ENCODE peak calls at places on chromosomes 12 and 14, in seven cellular contexts. Y is K562, P is HCT116, U is HepG2, Z is H1, M is GM12878, R is SK-N-SH. O is an unnamed sample.

GRCh38 chr14:73237219-73237785 is at the start of gene PAPLN:
- DNase-seq in P (peak), R (peak), M (no peak), Z (no peak), Y (no peak), U (no peak), O (no peak)

GRCh38 chr12:5689773-5690172 is 255.3 kb downstream of the ANO2 start:
- DNase-seq in P (peak), Z (no peak), Y (no peak), U (no peak), M (no peak), R (no peak), O (peak)

GRCh38 chr12:93957180-93957579 is 191.2 kb upstream of the PLXNC1 start:
- DNase-seq in P (no peak), R (no peak), U (no peak), M (no peak), Z (no peak), Y (no peak), O (no peak)

GRCh38 chr12:58413794-58414193 is 472.4 kb downstream of the ATP23 start:
- DNase-seq in Z (no peak), M (no peak), U (no peak), P (no peak), Y (no peak), R (no peak), O (no peak)

GRCh38 chr12:116916122-116916521 is 5.4 kb downstream of the FBXW8 start:
- DNase-seq in P (peak), M (no peak), Y (no peak), U (peak), R (no peak), Z (no peak), O (no peak)

GRCh38 chr14:21711360-21711961 is 37.8 kb upstream of the OR4E1 start:
- DNase-seq in M (no peak), Z (no peak), R (peak), U (peak), Y (peak), P (peak), O (peak)

GRCh38 chr12:95726903-95727302 is 63.7 kb downstream of the NTN4 start:
- DNase-seq in Y (no peak), U (no peak), R (no peak), P (no peak), Z (no peak), M (no peak), O (no peak)

GRCh38 chr12:32198555-32198954 is 91.9 kb downstream of the BICD1 start:
- DNase-seq in M (no peak), R (no peak), U (no peak), P (peak), Y (no peak), Z (no peak), O (no peak)

GRCh38 chr14:51006781-51007211 is 62.5 kb upstream of the PYGL start:
- DNase-seq in M (no peak), Y (no peak), P (no peak), U (no peak), Z (no peak), R (peak), O (no peak)

GRCh38 chr12:2722806-2723205 is 72.0 kb upstream of the FKBP4 start:
- DNase-seq in R (no peak), P (no peak), U (no peak), M (no peak), Y (no peak), Z (no peak), O (no peak)

GRCh38 chr12:126228936-126229335 is 1163.7 kb downstream of the AACS start:
- DNase-seq in P (no peak), Z (no peak), Y (no peak), U (no peak), M (no peak), R (no peak), O (no peak)

GRCh38 chr12:85725991-85726390 is 110.2 kb downstream of the RASSF9 start:
- DNase-seq in Y (no peak), R (no peak), M (no peak), U (no peak), Z (no peak), P (no peak), O (no peak)

GRCh38 chr12:1814266-1814665 is 6.1 kb upstream of the LRTM2 start:
- DNase-seq in U (no peak), R (no peak), Z (no peak), P (no peak), Y (no peak), M (no peak), O (no peak)

GRCh38 chr14:23327947-23328744 is 6.9 kb downstream of the PABPN1 start:
- DNase-seq in R (peak), M (no peak), Y (peak), P (peak), Z (no peak), U (peak), O (peak)

GRCh38 chr12:89326260-89327040 is 25.9 kb downstream of the DUSP6 start:
- DNase-seq in P (no peak), R (no peak), Y (no peak), M (no peak), Z (no peak), U (no peak), O (no peak)

GRCh38 chr14:72060917-72061316 is 128.7 kb downstream of the RGS6 start:
- DNase-seq in Y (no peak), U (no peak), Z (no peak), R (no peak), P (no peak), M (no peak), O (no peak)

GRCh38 chr12:130041983-130042812 is 120.1 kb upstream of the FZD10 start:
- DNase-seq in U (no peak), M (no peak), P (no peak), Y (peak), Z (no peak), R (peak), O (peak)

GRCh38 chr14:97031530-97031929 is 234.3 kb downstream of the VRK1 start:
- DNase-seq in U (no peak), Y (no peak), R (no peak), M (no peak), P (no peak), Z (no peak), O (no peak)

GRCh38 chr12:68263366-68263765 is 10.0 kb upstream of the IL22 start:
- DNase-seq in Z (no peak), M (no peak), U (no peak), Y (no peak), R (no peak), P (no peak), O (no peak)

GRCh38 chr12:110563702-110564470 is 19.2 kb downstream of the PPTC7 start:
- DNase-seq in U (no peak), P (no peak), R (no peak), Z (no peak), Y (no peak), M (no peak), O (no peak)

GRCh38 chr14:24110060-24110459 is 4.5 kb upstream of the DCAF11 start:
- DNase-seq in M (no peak), R (no peak), Z (no peak), U (peak), Y (no peak), P (no peak), O (no peak)

GRCh38 chr12:76719171-76719631 is 44.7 kb upstream of the ZDHHC17 start:
- DNase-seq in M (no peak), U (no peak), P (no peak), Z (no peak), Y (no peak), R (no peak), O (no peak)

GRCh38 chr12:47527816-47528215 is 178.0 kb downstream of the RPAP3 start:
- DNase-seq in R (no peak), Y (no peak), U (no peak), M (no peak), Z (no peak), P (no peak), O (no peak)

GRCh38 chr14:55705651-55706340 is 125.8 kb downstream of the KTN1 start:
- DNase-seq in Z (no peak), M (no peak), P (no peak), Y (no peak), R (no peak), U (peak), O (peak)

GRCh38 chr14:54350196-54350595 is 46.6 kb upstream of the CDKN3 start:
- DNase-seq in Z (no peak), U (no peak), P (no peak), Y (no peak), R (no peak), M (no peak), O (no peak)

GRCh38 chr12:101230547-101230946 is 20.5 kb upstream of the SLC5A8 start:
- DNase-seq in M (no peak), Z (no peak), U (no peak), P (no peak), Y (no peak), R (no peak), O (no peak)

GRCh38 chr12:121534495-121535148 is 46.2 kb downstream of the KDM2B start:
- DNase-seq in M (no peak), R (no peak), Y (no peak), U (no peak), P (no peak), Z (peak), O (no peak)

GRCh38 chr12:118249547-118249946 is 113.6 kb downstream of the PEBP1 start:
- DNase-seq in Y (no peak), R (no peak), U (peak), Z (no peak), M (no peak), P (no peak), O (no peak)

DNA sequence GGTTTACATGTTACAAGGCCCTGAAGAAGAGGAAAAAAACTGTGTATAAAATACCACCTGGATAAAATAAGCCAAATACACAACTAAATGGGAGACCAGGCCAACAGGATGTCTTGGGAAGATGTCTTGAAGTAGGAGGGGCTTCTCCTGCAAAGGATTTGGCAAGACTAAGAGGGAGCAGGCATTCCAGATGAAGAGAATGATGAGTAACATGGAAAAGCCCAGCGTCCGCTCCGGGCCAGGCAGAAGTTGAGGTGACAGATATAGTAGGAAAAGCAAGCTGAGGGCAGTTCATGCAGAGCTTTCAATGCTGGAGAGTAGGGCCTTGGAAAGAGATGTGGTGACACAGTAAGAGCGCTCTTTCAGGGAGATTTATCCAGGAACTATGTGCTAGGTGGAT is 16.1 kb upstream of the EIF4B start:
- DNase-seq in R (no peak), P (no peak), U (no peak), Y (no peak), M (no peak), Z (no peak), O (no peak)
- TF ChIP-seq JUND in R (no peak), P (no peak), U (no peak), Y (no peak), M (no peak), Z (no peak), O (no peak)

GRCh38 chr14:35571598-35571997 is 37.6 kb downstream of the INSM2 start:
- DNase-seq in M (no peak), P (no peak), Z (no peak), Y (no peak), U (no peak), R (no peak), O (no peak)

GRCh38 chr14:35576260-35576659 is 42.3 kb downstream of the INSM2 start:
- DNase-seq in M (no peak), U (peak), R (no peak), Y (no peak), P (no peak), Z (no peak), O (no peak)

GRCh38 chr14:35576856-35577255 is 42.9 kb downstream of the INSM2 start:
- DNase-seq in R (no peak), Y (no peak), Z (no peak), U (no peak), P (no peak), M (no peak), O (no peak)

GRCh38 chr14:35578135-35578534 is 44.2 kb downstream of the INSM2 start:
- DNase-seq in U (no peak), Z (no peak), Y (no peak), P (no peak), R (no peak), M (no peak), O (no peak)

GRCh38 chr14:35573911-35574310 is 39.9 kb downstream of the INSM2 start:
- DNase-seq in P (no peak), Y (no peak), M (no peak), R (peak), Z (no peak), U (no peak), O (no peak)
- TF ChIP-seq JUND in P (no peak), Y (no peak), M (no peak), R (peak), Z (no peak), U (no peak), O (no peak)

GRCh38 chr12:54304187-54304810 is 3.5 kb upstream of the NFE2 start:
- DNase-seq in Z (no peak), U (peak), Y (peak), R (no peak), M (no peak), P (no peak), O (peak)
- TF ChIP-seq JUND in Z (no peak), U (peak), Y (peak), R (no peak), M (no peak), P (no peak), O (no peak)

GRCh38 chr12:18320036-18320617 is 58.8 kb downstream of the PIK3C2G start:
- DNase-seq in U (peak), Y (peak), P (peak), R (peak), M (no peak), Z (peak), O (peak)
- TF ChIP-seq JUND in U (no peak), Y (no peak), P (no peak), R (no peak), M (no peak), Z (no peak), O (no peak)

GRCh38 chr14:99679996-99680395 is 4.1 kb upstream of the CYP46A1 start:
- DNase-seq in R (no peak), M (no peak), U (no peak), Z (no peak), P (no peak), Y (no peak), O (no peak)

GRCh38 chr14:99681101-99681831 is 2.8 kb upstream of the CYP46A1 start:
- DNase-seq in P (no peak), U (no peak), Z (no peak), R (no peak), Y (no peak), M (no peak), O (no peak)

GRCh38 chr14:99683619-99684355 is at the start of gene CYP46A1:
- DNase-seq in Y (peak), M (peak), Z (peak), P (peak), R (peak), U (peak), O (peak)

GRCh38 chr14:99682809-99683618 is 1.1 kb upstream of the CYP46A1 start:
- DNase-seq in Y (peak), R (peak), M (no peak), Z (no peak), P (peak), U (peak), O (peak)

GRCh38 chr14:99681832-99682148 is 2.3 kb upstream of the CYP46A1 start:
- DNase-seq in P (no peak), Y (no peak), R (no peak), Z (no peak), U (no peak), M (no peak), O (no peak)
- TF ChIP-seq JUND in P (no peak), Y (no peak), R (no peak), Z (no peak), U (no peak), M (no peak), O (no peak)

GRCh38 chr14:80768646-80769045 is 172.9 kb downstream of the CEP128 start:
- DNase-seq in Y (no peak), R (no peak), U (no peak), M (no peak), P (no peak), Z (no peak), O (no peak)

GRCh38 chr14:80764496-80764895 is 177.0 kb downstream of the CEP128 start:
- DNase-seq in P (no peak), R (no peak), M (no peak), Z (no peak), U (no peak), Y (no peak), O (no peak)

GRCh38 chr14:80770114-80770917 is 171.2 kb downstream of the CEP128 start:
- DNase-seq in R (no peak), Z (no peak), P (no peak), U (no peak), Y (no peak), M (no peak), O (no peak)

GRCh38 chr14:80762829-80763228 is 178.7 kb downstream of the CEP128 start:
- DNase-seq in R (no peak), Z (no peak), Y (no peak), M (no peak), U (no peak), P (no peak), O (no peak)

DNA sequence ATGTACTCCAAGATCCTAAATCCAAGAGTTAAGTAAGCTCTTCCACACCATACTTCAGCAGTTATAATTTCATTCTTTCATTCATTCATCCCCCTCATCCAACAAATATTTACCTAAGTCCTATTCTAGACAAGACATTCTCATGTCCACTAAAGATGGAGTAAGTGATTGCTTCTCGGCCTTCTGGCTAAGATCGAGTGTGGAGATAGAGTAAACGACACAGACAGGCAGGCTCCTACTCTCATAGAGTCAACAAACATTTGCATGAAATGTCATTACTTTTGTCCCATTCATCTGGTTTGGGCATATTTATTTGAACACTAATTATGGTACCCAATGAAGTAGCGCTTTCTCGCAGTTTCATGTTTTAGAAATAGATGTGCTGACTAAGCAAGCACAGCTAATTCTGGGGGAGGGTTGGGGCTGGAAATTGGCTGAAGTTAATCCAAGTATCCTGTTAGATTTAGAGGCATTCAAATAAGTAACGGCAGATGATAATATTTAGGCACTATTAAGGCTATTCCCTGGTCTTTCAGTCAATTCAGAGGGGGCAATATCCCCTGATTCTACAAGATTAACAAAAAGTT is 176.5 kb downstream of the CEP128 start:
- DNase-seq in P (no peak), Y (no peak), M (no peak), Z (no peak), U (no peak), R (no peak), O (peak)
- TF ChIP-seq JUND in P (no peak), Y (no peak), M (no peak), Z (no peak), U (no peak), R (no peak), O (peak)

DNA sequence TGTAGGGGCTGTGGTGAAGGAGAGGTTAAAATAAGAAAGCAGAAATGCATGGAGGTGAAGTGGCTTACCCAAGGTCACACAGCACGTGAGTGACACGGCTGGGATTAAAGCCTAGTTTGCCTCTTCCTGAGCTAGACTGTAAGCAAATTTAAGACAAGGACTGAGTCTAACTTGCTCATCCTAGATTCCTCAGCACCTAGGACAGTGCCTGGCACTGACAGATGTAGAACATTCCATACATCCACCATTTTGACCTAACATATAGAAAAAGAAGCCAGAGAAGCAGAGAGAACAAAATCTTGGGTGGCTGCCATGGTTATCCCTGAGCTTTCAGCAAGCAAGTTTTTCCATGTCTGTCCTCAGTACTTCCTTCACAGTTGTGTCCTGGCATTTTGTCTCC is 110.5 kb downstream of the PAH start:
- DNase-seq in P (no peak), U (no peak), Y (no peak), M (no peak), Z (no peak), R (no peak), O (no peak)
- TF ChIP-seq JUND in P (no peak), U (no peak), Y (no peak), M (no peak), Z (no peak), R (no peak), O (no peak)